ENCODE peak calls at places on chromosomes 6 and 20, in six cellular contexts. L is DND-41, K is GM23248, M is keratinocyte, H is fibroblast of lung, P is neural progenitor cell. S is an unnamed sample.
A peak's percentile ranks its signal among the peaks of the same experiment; 100 is the strongest.

GRCh38 chr6:168016756-168017525 is 19.5 kb downstream of the KIF25 start:
- DNase-seq in P (no peak), H (peak; percentile 39), K (no peak), L (no peak), M (no peak), S (no peak)

GRCh38 chr6:1482381-1483166 is 93.2 kb downstream of the FOXF2 start:
- DNase-seq in M (no peak), K (peak; percentile 35), H (no peak), L (no peak), P (no peak), S (no peak)

GRCh38 chr6:146444195-146444594 is 99.4 kb upstream of the RAB32 start:
- DNase-seq in M (no peak), H (no peak), L (no peak), K (no peak), P (peak; percentile 8), S (no peak)

GRCh38 chr20:34515484-34516037 is 661 bp upstream of the DYNLRB1 start:
- DNase-seq in K (peak; percentile 19), H (peak; percentile 56), M (no peak), L (peak; percentile 58), P (peak; percentile 88), S (peak; percentile 92)

GRCh38 chr6:113774122-113774835 is 82.9 kb upstream of the MARCKS start:
- DNase-seq in M (no peak), L (no peak), K (peak; percentile 68), H (peak; percentile 46), P (no peak), S (no peak)

GRCh38 chr20:14721926-14722325 is 384.5 kb upstream of the FLRT3 start:
- DNase-seq in K (peak; percentile 57), M (no peak), P (no peak), H (peak; percentile 4), L (no peak), S (no peak)

GRCh38 chr6:162576009-162576408 is 151.6 kb downstream of the PRKN start:
- DNase-seq in P (no peak), K (no peak), M (no peak), L (no peak), H (no peak), S (no peak)

GRCh38 chr20:8786383-8786782 is 282.5 kb upstream of the PLCB4 start:
- DNase-seq in L (no peak), M (no peak), H (no peak), K (no peak), P (no peak), S (no peak)

GRCh38 chr20:3741846-3742458 is 9.5 kb downstream of the HSPA12B start:
- DNase-seq in K (no peak), L (no peak), P (no peak), M (no peak), H (no peak), S (no peak)

GRCh38 chr6:134175532-134176282 is 123.3 kb upstream of the SLC2A12 start:
- DNase-seq in L (no peak), M (no peak), H (peak; percentile 80), P (peak; percentile 82), K (peak; percentile 90), S (no peak)

GRCh38 chr6:81752969-81753708 is 658 bp upstream of the TENT5A start:
- DNase-seq in K (peak; percentile 97), P (peak; percentile 85), L (no peak), H (peak; percentile 92), M (no peak), S (peak; percentile 76)
- H3K4me1 ChIP-seq in K (peaks cover 17% of the 10 kb centered on the region), P (peaks cover 18% of the 10 kb centered on the region), L (no peaks in the 10 kb centered on the region), H (no peaks in the 10 kb centered on the region), M (peaks cover 20% of the 10 kb centered on the region), S (no peaks in the 10 kb centered on the region)

GRCh38 chr6:42047220-42047590 is 3.1 kb upstream of the TAF8 start:
- DNase-seq in H (no peak), M (no peak), K (no peak), L (no peak), P (no peak), S (no peak)
- H3K4me2 ChIP-seq in H (no peak overlapping the region), M (peak overlapping the region; percentile 64), K (no peak overlapping the region), L (peak overlapping the region; percentile 87), P (no peak overlapping the region), S (no peak overlapping the region)

GRCh38 chr20:45290677-45291355 is 15.8 kb upstream of the RBPJL start:
- DNase-seq in H (peak; percentile 37), M (no peak), K (peak; percentile 83), P (peak; percentile 84), L (peak; percentile 71), S (peak; percentile 87)
- H2AFZ ChIP-seq in H (no peak overlapping the region), M (no peak overlapping the region), K (no peak overlapping the region), P (peak overlapping the region; percentile 3), L (no peak overlapping the region), S (no peak overlapping the region)

GRCh38 chr6:108568101-108568500 is 7.4 kb downstream of the FOXO3 start:
- DNase-seq in H (no peak), K (no peak), L (no peak), P (no peak), M (no peak), S (no peak)
- H3K4me1 ChIP-seq in H (peaks cover 24% of the 10 kb centered on the region), K (peaks cover 38% of the 10 kb centered on the region), L (peaks cover 24% of the 10 kb centered on the region), P (peaks cover 5% of the 10 kb centered on the region), M (peaks cover 38% of the 10 kb centered on the region), S (no peaks in the 10 kb centered on the region)

DNA sequence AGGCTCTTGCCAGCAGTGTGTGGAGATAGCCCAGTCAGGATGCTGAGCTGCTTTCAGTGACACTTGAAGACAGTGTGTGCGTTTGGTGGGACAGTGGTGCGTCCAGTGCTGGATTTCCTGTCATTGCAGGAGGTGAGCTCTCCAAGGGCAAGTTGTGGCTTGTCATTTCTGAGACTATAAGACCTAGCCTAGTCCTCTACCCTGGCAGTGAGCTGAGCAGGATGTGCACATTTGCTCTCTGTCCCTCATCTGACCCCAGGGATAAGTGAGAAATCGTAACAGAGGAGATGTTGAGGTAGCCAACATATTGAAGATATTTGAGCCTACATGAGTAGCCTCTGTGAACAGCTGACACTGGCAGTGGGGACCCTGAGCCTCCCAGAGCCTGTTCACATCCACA is 47.8 kb upstream of the RNF8 start:
- DNase-seq in L (no peak), K (no peak), P (no peak), M (no peak), H (no peak), S (no peak)
- H3K4me2 ChIP-seq in L (no peak overlapping the region), K (no peak overlapping the region), P (no peak overlapping the region), M (no peak overlapping the region), H (no peak overlapping the region), S (no peak overlapping the region)